ENCODE peak calls at places on chromosome 17, in six cellular contexts. One of them, this sample, is unnamed.
A peak's percentile ranks its signal among the peaks of the same experiment; 100 is the strongest.

GRCh38 chr17:4215882-4216411 is 47.8 kb downstream of the ANKFY1 start:
- DNase-seq in A549: no peak
- DNase-seq in endothelial cell of umbilical vein: no peak
- DNase-seq in K562: no peak
- DNase-seq in GM12878: no peak
- DNase-seq in HepG2: no peak
- DNase-seq in this sample: peak; percentile 11

GRCh38 chr17:50265690-50266306 is 8.5 kb upstream of the TMEM92 start:
- DNase-seq in A549: no peak
- DNase-seq in endothelial cell of umbilical vein: no peak
- DNase-seq in K562: no peak
- DNase-seq in GM12878: no peak
- DNase-seq in HepG2: no peak
- DNase-seq in this sample: no peak

GRCh38 chr17:6648181-6648580 is 3.2 kb downstream of the MED31 start:
- DNase-seq in A549: peak; percentile 60
- DNase-seq in endothelial cell of umbilical vein: peak; percentile 19
- DNase-seq in K562: no peak
- DNase-seq in GM12878: no peak
- DNase-seq in HepG2: peak; percentile 41
- DNase-seq in this sample: peak; percentile 42

GRCh38 chr17:63402808-63403207 is 43.3 kb downstream of the CYB561 start:
- DNase-seq in A549: no peak
- DNase-seq in endothelial cell of umbilical vein: no peak
- DNase-seq in K562: no peak
- DNase-seq in GM12878: no peak
- DNase-seq in HepG2: no peak
- DNase-seq in this sample: no peak

GRCh38 chr17:45782889-45783592 is 1.1 kb upstream of the CRHR1 start:
- DNase-seq in A549: peak; percentile 58
- DNase-seq in endothelial cell of umbilical vein: peak; percentile 11
- DNase-seq in K562: peak; percentile 80
- DNase-seq in GM12878: no peak
- DNase-seq in HepG2: no peak
- DNase-seq in this sample: no peak

GRCh38 chr17:50619489-50619888 is 15.2 kb upstream of the ABCC3 start:
- DNase-seq in A549: no peak
- DNase-seq in endothelial cell of umbilical vein: no peak
- DNase-seq in K562: no peak
- DNase-seq in GM12878: no peak
- DNase-seq in HepG2: no peak
- DNase-seq in this sample: no peak

GRCh38 chr17:20944014-20944905 is 98.6 kb downstream of the USP22 start:
- DNase-seq in A549: peak; percentile 54
- DNase-seq in endothelial cell of umbilical vein: no peak
- DNase-seq in K562: no peak
- DNase-seq in GM12878: no peak
- DNase-seq in HepG2: peak; percentile 37
- DNase-seq in this sample: peak; percentile 11

GRCh38 chr17:19737305-19738072 is 10.6 kb downstream of the ALDH3A1 start:
- DNase-seq in A549: no peak
- DNase-seq in endothelial cell of umbilical vein: no peak
- DNase-seq in K562: no peak
- DNase-seq in GM12878: no peak
- DNase-seq in HepG2: no peak
- DNase-seq in this sample: no peak

GRCh38 chr17:81063488-81064093 is 28.6 kb downstream of the BAIAP2 start:
- DNase-seq in A549: no peak
- DNase-seq in endothelial cell of umbilical vein: no peak
- DNase-seq in K562: no peak
- DNase-seq in GM12878: no peak
- DNase-seq in HepG2: no peak
- DNase-seq in this sample: no peak

GRCh38 chr17:39950871-39951348 is 11.9 kb upstream of the GSDMA start:
- DNase-seq in A549: no peak
- DNase-seq in endothelial cell of umbilical vein: no peak
- DNase-seq in K562: no peak
- DNase-seq in GM12878: no peak
- DNase-seq in HepG2: no peak
- DNase-seq in this sample: peak; percentile 46

GRCh38 chr17:81039096-81039495 is 4.1 kb downstream of the BAIAP2 start:
- DNase-seq in A549: no peak
- DNase-seq in endothelial cell of umbilical vein: no peak
- DNase-seq in K562: no peak
- DNase-seq in GM12878: no peak
- DNase-seq in HepG2: no peak
- DNase-seq in this sample: no peak

GRCh38 chr17:57554826-57555635 is 190.1 kb downstream of the CCDC182 start:
- DNase-seq in A549: no peak
- DNase-seq in endothelial cell of umbilical vein: no peak
- DNase-seq in K562: no peak
- DNase-seq in GM12878: no peak
- DNase-seq in HepG2: no peak
- DNase-seq in this sample: no peak

GRCh38 chr17:75827291-75828050 is 16.7 kb downstream of the UNC13D start:
- DNase-seq in A549: peak; percentile 44
- DNase-seq in endothelial cell of umbilical vein: peak; percentile 82
- DNase-seq in K562: peak; percentile 65
- DNase-seq in GM12878: no peak
- DNase-seq in HepG2: peak; percentile 50
- DNase-seq in this sample: peak; percentile 60

GRCh38 chr17:44004761-44005526 is 522 bp downstream of the NAGS start:
- DNase-seq in A549: no peak
- DNase-seq in endothelial cell of umbilical vein: no peak
- DNase-seq in K562: no peak
- DNase-seq in GM12878: no peak
- DNase-seq in HepG2: no peak
- DNase-seq in this sample: no peak

GRCh38 chr17:50064253-50064991 is 8.5 kb downstream of the ITGA3 start:
- DNase-seq in A549: peak; percentile 94
- DNase-seq in endothelial cell of umbilical vein: peak; percentile 82
- DNase-seq in K562: peak; percentile 21
- DNase-seq in GM12878: no peak
- DNase-seq in HepG2: no peak
- DNase-seq in this sample: peak; percentile 90

GRCh38 chr17:3998436-3998835 is 34.2 kb upstream of the ATP2A3 start:
- DNase-seq in A549: no peak
- DNase-seq in endothelial cell of umbilical vein: no peak
- DNase-seq in K562: no peak
- DNase-seq in GM12878: no peak
- DNase-seq in HepG2: no peak
- DNase-seq in this sample: no peak

GRCh38 chr17:36888236-36888957 is 48.9 kb upstream of the LHX1 start:
- DNase-seq in A549: no peak
- DNase-seq in endothelial cell of umbilical vein: no peak
- DNase-seq in K562: no peak
- DNase-seq in GM12878: no peak
- DNase-seq in HepG2: no peak
- DNase-seq in this sample: no peak

GRCh38 chr17:19502517-19502916 is 31.1 kb upstream of the SLC47A1 start:
- DNase-seq in A549: no peak
- DNase-seq in endothelial cell of umbilical vein: no peak
- DNase-seq in K562: no peak
- DNase-seq in GM12878: no peak
- DNase-seq in HepG2: no peak
- DNase-seq in this sample: peak; percentile 75

GRCh38 chr17:17780941-17781590 is 55.7 kb downstream of the SREBF1 start:
- DNase-seq in A549: peak; percentile 55
- DNase-seq in endothelial cell of umbilical vein: peak; percentile 21
- DNase-seq in K562: no peak
- DNase-seq in GM12878: no peak
- DNase-seq in HepG2: no peak
- DNase-seq in this sample: peak; percentile 33

GRCh38 chr17:57534863-57535651 is 210.0 kb downstream of the CCDC182 start:
- DNase-seq in A549: peak; percentile 33
- DNase-seq in endothelial cell of umbilical vein: no peak
- DNase-seq in K562: peak; percentile 43
- DNase-seq in GM12878: no peak
- DNase-seq in HepG2: no peak
- DNase-seq in this sample: no peak

GRCh38 chr17:2190014-2190413 is 113.6 kb downstream of the SMG6 start:
- DNase-seq in A549: peak; percentile 25
- DNase-seq in endothelial cell of umbilical vein: no peak
- DNase-seq in K562: no peak
- DNase-seq in GM12878: no peak
- DNase-seq in HepG2: no peak
- DNase-seq in this sample: no peak

GRCh38 chr17:55577687-55578086 is 66.4 kb upstream of the SMIM36 start:
- DNase-seq in A549: no peak
- DNase-seq in endothelial cell of umbilical vein: no peak
- DNase-seq in K562: no peak
- DNase-seq in GM12878: no peak
- DNase-seq in HepG2: no peak
- DNase-seq in this sample: no peak

GRCh38 chr17:72656114-72656763 is 436.2 kb downstream of the SLC39A11 start:
- DNase-seq in A549: no peak
- DNase-seq in endothelial cell of umbilical vein: no peak
- DNase-seq in K562: no peak
- DNase-seq in GM12878: no peak
- DNase-seq in HepG2: no peak
- DNase-seq in this sample: no peak

GRCh38 chr17:35733366-35733765 is 1.9 kb downstream of the RASL10B start:
- DNase-seq in A549: no peak
- DNase-seq in endothelial cell of umbilical vein: no peak
- DNase-seq in K562: no peak
- DNase-seq in GM12878: no peak
- DNase-seq in HepG2: no peak
- DNase-seq in this sample: no peak

GRCh38 chr17:21034350-21035235 is 8.2 kb downstream of the USP22 start:
- DNase-seq in A549: no peak
- DNase-seq in endothelial cell of umbilical vein: no peak
- DNase-seq in K562: no peak
- DNase-seq in GM12878: peak; percentile 38
- DNase-seq in HepG2: no peak
- DNase-seq in this sample: no peak

GRCh38 chr17:13027246-13027645 is 9.4 kb upstream of the ELAC2 start:
- DNase-seq in A549: no peak
- DNase-seq in endothelial cell of umbilical vein: no peak
- DNase-seq in K562: no peak
- DNase-seq in GM12878: no peak
- DNase-seq in HepG2: no peak
- DNase-seq in this sample: no peak

GRCh38 chr17:1201132-1201702 is 21.4 kb upstream of the ABR start:
- DNase-seq in A549: no peak
- DNase-seq in endothelial cell of umbilical vein: no peak
- DNase-seq in K562: no peak
- DNase-seq in GM12878: no peak
- DNase-seq in HepG2: no peak
- DNase-seq in this sample: no peak

GRCh38 chr17:80476877-80477646 is 655 bp upstream of the NPTX1 start:
- DNase-seq in A549: peak; percentile 54
- DNase-seq in endothelial cell of umbilical vein: no peak
- DNase-seq in K562: peak; percentile 39
- DNase-seq in GM12878: no peak
- DNase-seq in HepG2: no peak
- DNase-seq in this sample: peak; percentile 33

GRCh38 chr17:7216242-7217112 is 3.2 kb downstream of the DLG4 start:
- DNase-seq in A549: no peak
- DNase-seq in endothelial cell of umbilical vein: no peak
- DNase-seq in K562: no peak
- DNase-seq in GM12878: no peak
- DNase-seq in HepG2: no peak
- DNase-seq in this sample: peak; percentile 14

GRCh38 chr17:17139972-17140589 is 66.1 kb downstream of the PLD6 start:
- DNase-seq in A549: no peak
- DNase-seq in endothelial cell of umbilical vein: no peak
- DNase-seq in K562: no peak
- DNase-seq in GM12878: no peak
- DNase-seq in HepG2: no peak
- DNase-seq in this sample: no peak

GRCh38 chr17:55268649-55269480 is 4.1 kb downstream of the HLF start:
- DNase-seq in A549: no peak
- DNase-seq in endothelial cell of umbilical vein: no peak
- DNase-seq in K562: no peak
- DNase-seq in GM12878: no peak
- DNase-seq in HepG2: no peak
- DNase-seq in this sample: no peak

GRCh38 chr17:34435182-34435928 is 72.3 kb upstream of the CCL1 start:
- DNase-seq in A549: no peak
- DNase-seq in endothelial cell of umbilical vein: no peak
- DNase-seq in K562: no peak
- DNase-seq in GM12878: no peak
- DNase-seq in HepG2: no peak
- DNase-seq in this sample: no peak

GRCh38 chr17:67575325-67575724 is 142.4 kb upstream of the NOL11 start:
- DNase-seq in A549: no peak
- DNase-seq in endothelial cell of umbilical vein: no peak
- DNase-seq in K562: no peak
- DNase-seq in GM12878: peak; percentile 68
- DNase-seq in HepG2: peak; percentile 38
- DNase-seq in this sample: no peak

DNA sequence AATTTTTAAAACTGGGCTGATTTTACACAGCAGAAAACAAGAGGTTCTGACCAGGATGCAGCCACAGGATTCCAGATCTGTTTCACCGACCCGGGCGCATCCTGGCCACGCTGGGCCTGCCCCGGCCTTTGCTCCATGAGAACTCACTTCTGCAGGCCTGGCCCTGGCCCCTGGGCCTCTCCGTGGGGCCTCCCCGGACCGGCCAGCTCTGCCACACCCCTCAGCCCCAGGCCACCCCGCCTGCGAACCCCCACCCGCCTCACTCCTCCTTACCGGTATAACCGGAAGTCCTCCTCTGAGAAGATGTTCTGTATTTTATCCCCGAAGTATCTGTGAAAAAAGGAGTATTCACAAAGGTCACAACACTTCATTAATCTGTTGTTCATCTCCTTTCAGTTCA is 13.1 kb upstream of the HEXD start:
- DNase-seq in A549: no peak
- DNase-seq in endothelial cell of umbilical vein: no peak
- DNase-seq in K562: no peak
- DNase-seq in GM12878: no peak
- DNase-seq in HepG2: no peak
- DNase-seq in this sample: no peak
- TF ChIP-seq MYC in A549: no peak
- TF ChIP-seq MYC in endothelial cell of umbilical vein: no peak
- TF ChIP-seq MYC in K562: no peak
- TF ChIP-seq MYC in GM12878: no peak
- TF ChIP-seq MYC in HepG2: no peak
- TF ChIP-seq MYC in this sample: no peak

GRCh38 chr17:9928601-9929341 is 23.7 kb upstream of the RCVRN start:
- DNase-seq in A549: peak; percentile 90
- DNase-seq in endothelial cell of umbilical vein: no peak
- DNase-seq in K562: peak; percentile 12
- DNase-seq in GM12878: no peak
- DNase-seq in HepG2: peak; percentile 52
- DNase-seq in this sample: peak; percentile 36
- TF ChIP-seq CTCF in A549: peak; percentile 97
- TF ChIP-seq CTCF in endothelial cell of umbilical vein: no peak
- TF ChIP-seq CTCF in K562: peak; percentile 54
- TF ChIP-seq CTCF in GM12878: peak; percentile 20
- TF ChIP-seq CTCF in HepG2: peak; percentile 33
- TF ChIP-seq CTCF in this sample: no peak

GRCh38 chr17:41785091-41785875 is 1.2 kb downstream of the JUP start:
- DNase-seq in A549: peak; percentile 78
- DNase-seq in endothelial cell of umbilical vein: peak; percentile 83
- DNase-seq in K562: peak; percentile 45
- DNase-seq in GM12878: no peak
- DNase-seq in HepG2: no peak
- DNase-seq in this sample: peak; percentile 93
- TF ChIP-seq POLR2A in A549: no peak
- TF ChIP-seq POLR2A in endothelial cell of umbilical vein: peak; percentile 21
- TF ChIP-seq POLR2A in K562: peak; percentile 44
- TF ChIP-seq POLR2A in GM12878: no peak
- TF ChIP-seq POLR2A in HepG2: no peak
- TF ChIP-seq POLR2A in this sample: no peak

GRCh38 chr17:33013596-33014375 is 22.1 kb downstream of the SPACA3 start:
- DNase-seq in A549: no peak
- DNase-seq in endothelial cell of umbilical vein: no peak
- DNase-seq in K562: peak; percentile 36
- DNase-seq in GM12878: no peak
- DNase-seq in HepG2: no peak
- DNase-seq in this sample: no peak
- TF ChIP-seq MYC in A549: no peak
- TF ChIP-seq MYC in endothelial cell of umbilical vein: no peak
- TF ChIP-seq MYC in K562: no peak
- TF ChIP-seq MYC in GM12878: no peak
- TF ChIP-seq MYC in HepG2: no peak
- TF ChIP-seq MYC in this sample: no peak